ENCODE peak calls at places on chromosomes 16 and 17, in seven cellular contexts. N, W, R, F, S, U and Z are unnamed samples. For H3K9me3, the result is how much of the 10 kb centered on the place peaks cover.

GRCh38 chr16:67666538-67667433 is at the start of the genes C16orf86 and ENKD1:
- DNase-seq in N (no peak), W (peak), F (peak), S (no peak), R (no peak), U (peak), Z (peak)

GRCh38 chr17:4696432-4696796 is 7.5 kb downstream of the PELP1 start:
- DNase-seq in W (no peak), S (no peak), U (no peak), N (peak), F (no peak), R (no peak), Z (no peak)

GRCh38 chr16:89593841-89594240 is 18.3 kb downstream of the CPNE7 start:
- DNase-seq in F (peak), S (no peak), N (no peak), U (no peak), W (no peak), R (no peak), Z (no peak)

GRCh38 chr16:56350491-56351405 is 74.6 kb downstream of the AMFR start:
- DNase-seq in S (no peak), U (peak), F (no peak), W (peak), R (no peak), N (no peak), Z (no peak)

GRCh38 chr16:86070971-86071370 is 172.0 kb downstream of the IRF8 start:
- DNase-seq in S (no peak), W (peak), N (no peak), U (no peak), F (no peak), R (no peak), Z (no peak)

GRCh38 chr17:55356440-55357328 is 65.0 kb downstream of the MMD start:
- DNase-seq in W (no peak), R (peak), N (peak), F (peak), S (no peak), U (no peak), Z (peak)

GRCh38 chr16:79601092-79601977 is 798 bp upstream of the MAF start:
- DNase-seq in F (no peak), U (peak), W (peak), S (no peak), N (no peak), R (no peak), Z (peak)

GRCh38 chr16:30092373-30093010 is 768 bp upstream of the TBX6 start:
- DNase-seq in R (no peak), N (peak), S (peak), U (peak), F (peak), W (peak), Z (peak)

GRCh38 chr16:11229906-11230305 is 26.1 kb downstream of the SOCS1 start:
- DNase-seq in W (no peak), N (no peak), F (no peak), U (no peak), R (no peak), S (no peak), Z (no peak)

GRCh38 chr17:56593741-56594527 is 435 bp downstream of the NOG start:
- DNase-seq in S (no peak), R (no peak), F (no peak), W (peak), U (peak), N (no peak), Z (no peak)

GRCh38 chr17:7509937-7510336 is 25.8 kb downstream of the POLR2A start:
- DNase-seq in U (no peak), S (no peak), R (no peak), N (no peak), W (no peak), F (no peak), Z (no peak)

GRCh38 chr17:68131456-68131855 is 95.9 kb downstream of the KPNA2 start:
- DNase-seq in W (no peak), R (no peak), S (no peak), F (no peak), N (no peak), U (no peak), Z (no peak)

GRCh38 chr16:70770291-70770967 is 30.5 kb downstream of the VAC14 start:
- DNase-seq in N (no peak), S (no peak), F (no peak), U (no peak), W (no peak), R (no peak), Z (no peak)

GRCh38 chr17:50325906-50326305 is 20.0 kb upstream of the XYLT2 start:
- DNase-seq in F (no peak), R (no peak), U (no peak), N (no peak), W (peak), S (no peak), Z (no peak)

GRCh38 chr16:84519855-84520254 is 15.4 kb upstream of the MEAK7 start:
- DNase-seq in R (no peak), U (no peak), W (no peak), S (no peak), F (no peak), N (no peak), Z (no peak)

GRCh38 chr16:53816211-53816610 is 112.3 kb downstream of the FTO start:
- DNase-seq in R (no peak), W (no peak), U (no peak), F (no peak), S (no peak), N (no peak), Z (no peak)

GRCh38 chr16:52553322-52553721 is 6.4 kb upstream of the TOX3 start:
- DNase-seq in R (no peak), F (no peak), S (no peak), U (no peak), N (no peak), W (no peak), Z (no peak)

GRCh38 chr17:37516131-37516561 is 26.5 kb downstream of the DUSP14 start:
- DNase-seq in S (no peak), F (no peak), W (no peak), N (no peak), U (no peak), R (no peak), Z (no peak)

GRCh38 chr16:68332411-68333121 is 21.7 kb downstream of the PRMT7 start:
- DNase-seq in N (no peak), W (peak), S (no peak), U (no peak), R (no peak), F (no peak), Z (peak)

GRCh38 chr17:81395600-81396277 is 482 bp downstream of the BAHCC1 start:
- DNase-seq in R (no peak), S (no peak), W (no peak), N (no peak), F (no peak), U (no peak), Z (no peak)

GRCh38 chr16:635573-636205 is 416 bp downstream of the METTL26 start:
- DNase-seq in N (no peak), U (no peak), S (no peak), W (no peak), R (no peak), F (no peak), Z (no peak)

GRCh38 chr16:84940670-84941551 is 70.4 kb downstream of the ZDHHC7 start:
- DNase-seq in W (no peak), N (no peak), F (no peak), S (no peak), R (no peak), U (no peak), Z (peak)

GRCh38 chr17:52178013-52178412 is 19.5 kb upstream of the CA10 start:
- DNase-seq in R (no peak), N (no peak), F (no peak), W (no peak), U (no peak), S (no peak), Z (no peak)

GRCh38 chr17:79776378-79777165 is 1.4 kb upstream of the CBX2 start:
- DNase-seq in W (peak), S (no peak), U (no peak), N (no peak), F (no peak), R (no peak), Z (no peak)

DNA sequence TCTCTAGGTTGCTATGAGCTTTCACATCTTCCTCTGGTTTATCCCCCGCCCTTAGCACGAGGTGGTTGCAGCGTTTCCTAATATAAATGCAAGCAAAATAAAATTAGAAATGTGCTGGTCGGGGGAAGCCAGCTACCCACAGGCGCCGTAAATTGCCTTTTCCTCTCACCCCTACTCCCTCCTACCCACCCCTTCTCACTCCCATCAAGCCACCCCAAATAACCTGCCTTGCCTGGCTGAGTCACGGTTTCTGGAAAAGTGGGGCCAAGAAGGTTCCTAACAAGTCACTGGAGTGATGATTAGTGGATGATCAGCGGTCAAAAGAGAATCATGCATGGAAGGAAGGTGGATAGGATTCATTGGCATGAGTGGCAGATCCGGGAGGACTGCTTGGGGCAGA is 120.9 kb upstream of the RBFOX1 start:
- DNase-seq in R (no peak), F (no peak), U (no peak), N (no peak), S (no peak), W (no peak), Z (no peak)
- H3K4me3 ChIP-seq in R (no peak), F (no peak), U (no peak), N (no peak), S (no peak), W (no peak), Z (no peak)

GRCh38 chr17:71269201-71269600 is 851.6 kb upstream of the SOX9 start:
- DNase-seq in W (no peak), S (no peak), U (no peak), F (no peak), R (no peak), N (no peak), Z (no peak)
- H3K9me3 ChIP-seq in W (under half), S (under half), U (under half), F (under half), R (under half), N (under half), Z (under half)

DNA sequence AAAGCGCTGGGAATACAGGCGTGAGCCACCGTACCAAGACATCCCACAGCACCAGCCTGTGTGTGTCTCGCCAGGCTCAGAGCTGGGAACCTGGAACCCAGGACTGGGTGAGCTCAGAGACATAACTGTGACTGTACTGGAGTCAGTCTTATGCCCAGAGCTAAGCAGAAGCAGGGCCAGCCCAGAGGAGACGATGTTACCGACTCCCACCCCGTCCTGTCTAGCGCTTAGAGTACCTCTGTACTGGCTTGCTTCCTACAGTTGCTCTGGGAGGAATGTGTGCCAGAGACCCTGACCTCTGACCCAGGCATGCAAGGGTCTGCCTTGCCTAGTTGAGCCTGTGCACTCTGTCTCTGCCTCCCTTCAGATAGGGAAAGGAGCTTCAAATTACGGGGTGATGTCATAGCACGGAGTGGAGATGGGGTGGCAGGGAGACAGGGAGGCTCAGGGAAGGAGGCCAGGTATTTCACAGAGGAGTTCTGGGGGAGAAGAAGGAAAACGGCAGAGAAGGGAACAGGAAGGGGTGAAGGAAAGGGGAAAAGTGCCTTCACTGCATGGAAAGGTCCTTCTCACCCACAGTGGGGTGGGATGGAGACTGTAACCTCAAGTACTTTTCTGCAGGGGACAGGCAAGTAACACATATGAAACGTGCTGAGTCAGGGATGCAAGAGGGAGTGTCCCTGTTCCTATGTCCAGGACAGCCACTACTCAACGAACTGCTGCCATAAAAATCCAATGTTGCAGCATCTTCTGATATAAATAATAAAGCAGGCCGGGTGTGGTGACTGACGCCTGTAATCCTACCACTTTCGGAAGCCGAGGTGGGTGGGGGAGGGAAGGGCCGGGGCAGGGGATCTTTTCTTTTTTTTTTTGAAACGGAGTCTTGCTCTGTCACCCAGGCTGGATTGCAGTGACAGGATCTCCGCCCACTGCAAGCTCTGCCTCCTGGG is 5.8 kb upstream of the ARMC5 start:
- DNase-seq in S (no peak), R (no peak), N (no peak), W (no peak), F (no peak), U (peak), Z (no peak)
- H3K4me3 ChIP-seq in S (peak), R (no peak), N (no peak), W (no peak), F (no peak), U (peak), Z (no peak)

GRCh38 chr16:3306078-3306477 is 781 bp downstream of the ZNF75A start:
- DNase-seq in F (no peak), W (no peak), S (no peak), U (no peak), N (no peak), R (no peak), Z (no peak)
- H3K9me3 ChIP-seq in F (half or more), W (under half), S (under half), U (under half), N (under half), R (half or more), Z (under half)